ENCODE peak calls at places on chromosomes 1 and 21, in seven cellular contexts. One of them, this sample, is unnamed.

GRCh38 chr1:173608503-173609216 is 5.8 kb upstream of the SLC9C2 start:
- DNase-seq in GM12865: no peak
- DNase-seq in kidney: no peak
- DNase-seq in astrocyte of the spinal cord: no peak
- DNase-seq in HepG2: no peak
- DNase-seq in GM20000: no peak
- DNase-seq in endothelial cell: no peak
- DNase-seq in this sample: no peak

GRCh38 chr1:235093685-235094592 is 34.7 kb downstream of the TOMM20 start:
- DNase-seq in GM12865: peak; percentile 78
- DNase-seq in kidney: peak; percentile 80
- DNase-seq in astrocyte of the spinal cord: peak; percentile 72
- DNase-seq in HepG2: peak; percentile 51
- DNase-seq in GM20000: peak; percentile 77
- DNase-seq in endothelial cell: peak; percentile 84
- DNase-seq in this sample: peak; percentile 86

GRCh38 chr1:58950897-58951296 is 167.1 kb upstream of the JUN start:
- DNase-seq in GM12865: no peak
- DNase-seq in kidney: no peak
- DNase-seq in astrocyte of the spinal cord: no peak
- DNase-seq in HepG2: no peak
- DNase-seq in GM20000: no peak
- DNase-seq in endothelial cell: no peak
- DNase-seq in this sample: no peak

GRCh38 chr1:41475859-41476567 is 8.5 kb downstream of the EDN2 start:
- DNase-seq in GM12865: no peak
- DNase-seq in kidney: peak; percentile 20
- DNase-seq in astrocyte of the spinal cord: no peak
- DNase-seq in HepG2: no peak
- DNase-seq in GM20000: no peak
- DNase-seq in endothelial cell: no peak
- DNase-seq in this sample: no peak

GRCh38 chr1:113226118-113226517 is 153.1 kb downstream of the LRIG2 start:
- DNase-seq in GM12865: peak; percentile 76
- DNase-seq in kidney: no peak
- DNase-seq in astrocyte of the spinal cord: peak; percentile 31
- DNase-seq in HepG2: no peak
- DNase-seq in GM20000: peak; percentile 45
- DNase-seq in endothelial cell: no peak
- DNase-seq in this sample: no peak

GRCh38 chr1:164440222-164440621 is 118.8 kb upstream of the PBX1 start:
- DNase-seq in GM12865: no peak
- DNase-seq in kidney: no peak
- DNase-seq in astrocyte of the spinal cord: peak; percentile 7
- DNase-seq in HepG2: no peak
- DNase-seq in GM20000: no peak
- DNase-seq in endothelial cell: no peak
- DNase-seq in this sample: peak; percentile 16

GRCh38 chr1:30049748-30050147 is 673.6 kb downstream of the MATN1 start:
- DNase-seq in GM12865: no peak
- DNase-seq in kidney: no peak
- DNase-seq in astrocyte of the spinal cord: no peak
- DNase-seq in HepG2: no peak
- DNase-seq in GM20000: no peak
- DNase-seq in endothelial cell: no peak
- DNase-seq in this sample: no peak

GRCh38 chr21:31180256-31181088 is 142.2 kb upstream of the KRTAP19-8 start:
- DNase-seq in GM12865: peak; percentile 41
- DNase-seq in kidney: no peak
- DNase-seq in astrocyte of the spinal cord: peak; percentile 55
- DNase-seq in HepG2: peak; percentile 13
- DNase-seq in GM20000: peak; percentile 49
- DNase-seq in endothelial cell: no peak
- DNase-seq in this sample: no peak

GRCh38 chr1:229024528-229025119 is 246.3 kb upstream of the RAB4A start:
- DNase-seq in GM12865: no peak
- DNase-seq in kidney: peak; percentile 78
- DNase-seq in astrocyte of the spinal cord: peak; percentile 75
- DNase-seq in HepG2: peak; percentile 59
- DNase-seq in GM20000: no peak
- DNase-seq in endothelial cell: no peak
- DNase-seq in this sample: no peak

GRCh38 chr21:45308211-45309068 is 20.7 kb upstream of the POFUT2 start:
- DNase-seq in GM12865: no peak
- DNase-seq in kidney: peak; percentile 77
- DNase-seq in astrocyte of the spinal cord: peak; percentile 94
- DNase-seq in HepG2: peak; percentile 87
- DNase-seq in GM20000: no peak
- DNase-seq in endothelial cell: no peak
- DNase-seq in this sample: peak; percentile 6

GRCh38 chr21:31728952-31729351 is 3.0 kb downstream of the SCAF4 start:
- DNase-seq in GM12865: no peak
- DNase-seq in kidney: no peak
- DNase-seq in astrocyte of the spinal cord: no peak
- DNase-seq in HepG2: no peak
- DNase-seq in GM20000: no peak
- DNase-seq in endothelial cell: no peak
- DNase-seq in this sample: no peak

GRCh38 chr1:112386786-112387346 is 9.1 kb upstream of the CTTNBP2NL start:
- DNase-seq in GM12865: no peak
- DNase-seq in kidney: no peak
- DNase-seq in astrocyte of the spinal cord: no peak
- DNase-seq in HepG2: no peak
- DNase-seq in GM20000: no peak
- DNase-seq in endothelial cell: no peak
- DNase-seq in this sample: no peak

GRCh38 chr1:90012305-90012704 is 17.4 kb downstream of the ZNF326 start:
- DNase-seq in GM12865: no peak
- DNase-seq in kidney: no peak
- DNase-seq in astrocyte of the spinal cord: no peak
- DNase-seq in HepG2: no peak
- DNase-seq in GM20000: no peak
- DNase-seq in endothelial cell: no peak
- DNase-seq in this sample: no peak

GRCh38 chr1:243233908-243234307 is 21.2 kb downstream of the CEP170 start:
- DNase-seq in GM12865: no peak
- DNase-seq in kidney: no peak
- DNase-seq in astrocyte of the spinal cord: peak; percentile 83
- DNase-seq in HepG2: no peak
- DNase-seq in GM20000: no peak
- DNase-seq in endothelial cell: no peak
- DNase-seq in this sample: no peak

GRCh38 chr1:43545686-43546387 is 15.2 kb downstream of the PTPRF start:
- DNase-seq in GM12865: peak; percentile 29
- DNase-seq in kidney: peak; percentile 94
- DNase-seq in astrocyte of the spinal cord: no peak
- DNase-seq in HepG2: peak; percentile 98
- DNase-seq in GM20000: no peak
- DNase-seq in endothelial cell: peak; percentile 87
- DNase-seq in this sample: peak; percentile 95

GRCh38 chr1:117656202-117656641 is 50.4 kb downstream of the TENT5C start:
- DNase-seq in GM12865: peak; percentile 97
- DNase-seq in kidney: no peak
- DNase-seq in astrocyte of the spinal cord: no peak
- DNase-seq in HepG2: no peak
- DNase-seq in GM20000: peak; percentile 58
- DNase-seq in endothelial cell: no peak
- DNase-seq in this sample: no peak

GRCh38 chr1:36707221-36707620 is 224.5 kb upstream of the CSF3R start:
- DNase-seq in GM12865: no peak
- DNase-seq in kidney: no peak
- DNase-seq in astrocyte of the spinal cord: no peak
- DNase-seq in HepG2: no peak
- DNase-seq in GM20000: no peak
- DNase-seq in endothelial cell: no peak
- DNase-seq in this sample: no peak

GRCh38 chr1:36706416-36706815 is 223.7 kb upstream of the CSF3R start:
- DNase-seq in GM12865: no peak
- DNase-seq in kidney: no peak
- DNase-seq in astrocyte of the spinal cord: no peak
- DNase-seq in HepG2: no peak
- DNase-seq in GM20000: no peak
- DNase-seq in endothelial cell: no peak
- DNase-seq in this sample: no peak

GRCh38 chr1:36702963-36703362 is 220.2 kb upstream of the CSF3R start:
- DNase-seq in GM12865: no peak
- DNase-seq in kidney: no peak
- DNase-seq in astrocyte of the spinal cord: no peak
- DNase-seq in HepG2: no peak
- DNase-seq in GM20000: no peak
- DNase-seq in endothelial cell: no peak
- DNase-seq in this sample: no peak

GRCh38 chr1:36703526-36704208 is 221.0 kb upstream of the CSF3R start:
- DNase-seq in GM12865: peak; percentile 73
- DNase-seq in kidney: peak; percentile 88
- DNase-seq in astrocyte of the spinal cord: peak; percentile 35
- DNase-seq in HepG2: peak; percentile 57
- DNase-seq in GM20000: peak; percentile 81
- DNase-seq in endothelial cell: peak; percentile 90
- DNase-seq in this sample: peak; percentile 91

GRCh38 chr1:36705629-36706028 is 222.9 kb upstream of the CSF3R start:
- DNase-seq in GM12865: no peak
- DNase-seq in kidney: no peak
- DNase-seq in astrocyte of the spinal cord: no peak
- DNase-seq in HepG2: no peak
- DNase-seq in GM20000: no peak
- DNase-seq in endothelial cell: no peak
- DNase-seq in this sample: no peak
- TF ChIP-seq CTCF in GM12865: no peak
- TF ChIP-seq CTCF in kidney: no peak
- TF ChIP-seq CTCF in astrocyte of the spinal cord: no peak
- TF ChIP-seq CTCF in HepG2: peak; percentile 17
- TF ChIP-seq CTCF in GM20000: no peak
- TF ChIP-seq CTCF in endothelial cell: no peak
- TF ChIP-seq CTCF in this sample: no peak

DNA sequence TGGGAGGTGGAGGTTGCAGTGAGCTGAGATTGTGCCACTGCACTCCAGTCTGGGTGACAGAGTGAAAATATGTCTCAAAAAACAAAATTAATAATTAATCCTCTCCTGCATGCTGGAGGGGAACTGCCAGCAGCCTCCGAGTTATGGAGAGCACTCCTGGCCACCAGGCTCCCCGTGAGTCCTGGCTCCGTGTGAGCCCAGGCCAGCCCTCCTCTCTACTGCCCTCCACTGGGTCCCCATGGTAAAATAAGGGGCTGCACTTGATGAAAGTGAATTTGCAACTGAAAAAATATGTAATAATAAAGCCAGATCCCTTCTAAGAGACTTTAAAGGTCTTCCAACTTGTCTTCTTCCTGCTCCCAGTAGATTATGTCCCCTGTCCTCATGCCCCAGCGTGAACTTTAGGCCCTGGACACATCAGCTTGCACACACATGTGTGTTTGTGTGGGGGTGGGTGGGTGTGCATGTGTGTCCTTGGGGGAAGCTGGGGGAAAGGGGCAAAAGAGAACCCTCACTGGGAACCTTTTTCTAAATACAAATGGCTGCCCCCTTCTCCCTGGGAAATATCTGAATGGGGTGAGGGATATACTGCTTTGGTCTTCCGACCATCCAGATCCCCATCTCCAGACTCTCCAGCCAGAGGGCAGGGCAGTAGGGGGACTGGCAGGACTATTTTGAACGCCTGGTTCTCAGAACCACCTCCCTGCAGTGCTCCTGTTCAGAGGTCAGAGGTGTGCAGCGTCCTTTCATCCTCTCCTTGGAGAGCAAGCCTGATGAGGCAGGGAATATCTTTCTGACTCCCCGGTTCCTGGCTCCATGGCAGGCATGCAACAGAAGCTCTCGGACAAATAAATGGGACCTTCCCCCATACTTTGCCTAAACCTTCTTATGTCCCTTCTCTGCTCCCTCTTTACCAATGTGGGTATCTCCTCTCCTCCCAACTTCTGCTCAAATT is 26.2 kb downstream of the NEK2 start:
- DNase-seq in GM12865: no peak
- DNase-seq in kidney: no peak
- DNase-seq in astrocyte of the spinal cord: no peak
- DNase-seq in HepG2: peak; percentile 68
- DNase-seq in GM20000: peak; percentile 53
- DNase-seq in endothelial cell: no peak
- DNase-seq in this sample: no peak
- TF ChIP-seq CTCF in GM12865: no peak
- TF ChIP-seq CTCF in kidney: peak; percentile 28
- TF ChIP-seq CTCF in astrocyte of the spinal cord: no peak
- TF ChIP-seq CTCF in HepG2: peak; percentile 70
- TF ChIP-seq CTCF in GM20000: peak; percentile 55
- TF ChIP-seq CTCF in endothelial cell: no peak
- TF ChIP-seq CTCF in this sample: no peak

GRCh38 chr1:161222175-161223019 is 1.0 kb downstream of the APOA2 start:
- DNase-seq in GM12865: no peak
- DNase-seq in kidney: no peak
- DNase-seq in astrocyte of the spinal cord: no peak
- DNase-seq in HepG2: no peak
- DNase-seq in GM20000: no peak
- DNase-seq in endothelial cell: no peak
- DNase-seq in this sample: no peak
- TF ChIP-seq CTCF in GM12865: no peak
- TF ChIP-seq CTCF in kidney: no peak
- TF ChIP-seq CTCF in astrocyte of the spinal cord: no peak
- TF ChIP-seq CTCF in HepG2: no peak
- TF ChIP-seq CTCF in GM20000: no peak
- TF ChIP-seq CTCF in endothelial cell: no peak
- TF ChIP-seq CTCF in this sample: no peak

DNA sequence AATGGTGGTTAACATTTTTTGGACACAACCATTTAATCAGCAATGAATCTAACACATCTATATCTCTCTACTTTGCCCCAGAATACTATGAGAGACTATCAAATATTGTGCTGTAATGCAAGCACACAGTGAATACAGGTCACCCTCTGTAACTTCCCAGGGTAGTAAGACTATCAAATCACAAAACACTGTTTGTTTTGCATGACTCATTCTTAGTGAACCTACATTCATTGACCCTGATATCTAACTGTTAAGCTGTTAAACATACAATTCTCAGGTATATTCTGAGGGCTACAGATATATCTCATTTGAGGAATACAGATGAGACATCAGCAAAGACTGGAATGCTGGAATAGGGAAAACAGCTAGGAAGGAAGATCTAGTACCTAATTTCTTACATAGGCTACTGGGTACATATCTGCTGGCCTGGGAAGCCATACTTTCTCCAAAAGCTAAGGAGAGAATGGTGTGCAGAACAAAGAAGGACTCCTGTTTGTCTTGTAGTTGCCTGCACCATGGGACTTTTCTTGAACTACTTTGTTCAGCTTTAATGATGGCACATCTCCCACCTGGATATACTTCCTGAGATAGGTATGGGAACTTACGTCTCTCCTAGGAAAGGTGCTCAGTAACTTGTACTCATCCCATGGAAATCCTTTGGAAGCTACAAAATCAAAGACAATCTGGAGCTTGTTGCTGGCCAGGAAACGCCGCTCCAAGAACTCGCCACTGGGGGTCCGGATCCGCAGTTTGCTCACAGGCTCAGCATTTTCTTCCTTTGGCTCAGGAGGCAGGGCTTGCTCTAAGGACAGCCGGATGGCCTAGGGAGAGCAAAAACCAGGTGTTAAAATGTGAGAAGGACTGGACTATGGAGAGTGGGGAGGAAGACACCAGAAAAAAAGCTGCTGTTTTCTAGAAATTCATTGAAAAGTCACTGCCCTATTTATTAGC is 51.9 kb upstream of the DMRTA2 start:
- DNase-seq in GM12865: no peak
- DNase-seq in kidney: no peak
- DNase-seq in astrocyte of the spinal cord: peak; percentile 11
- DNase-seq in HepG2: peak; percentile 86
- DNase-seq in GM20000: no peak
- DNase-seq in endothelial cell: peak; percentile 40
- DNase-seq in this sample: no peak
- TF ChIP-seq CTCF in GM12865: no peak
- TF ChIP-seq CTCF in kidney: no peak
- TF ChIP-seq CTCF in astrocyte of the spinal cord: no peak
- TF ChIP-seq CTCF in HepG2: no peak
- TF ChIP-seq CTCF in GM20000: no peak
- TF ChIP-seq CTCF in endothelial cell: no peak
- TF ChIP-seq CTCF in this sample: no peak

This sample was measured in nephron progenitor cell.